ENCODE peak calls at places on chromosomes 12 and 14, in six cellular contexts. Y is K562, B is adrenal gland, U is breast epithelium, O is IMR-90, E is heart left ventricle. R is an unnamed sample. For H3K9me3, the result is how much of the 10 kb centered on the place peaks cover.

GRCh38 chr12:109292342-109292711 is 16.8 kb downstream of the FOXN4 start:
- DNase-seq in O (no peak), Y (no peak), E (no peak), B (no peak), U (no peak), R (no peak)

GRCh38 chr14:32576088-32576795 is 247.1 kb downstream of the AKAP6 start:
- DNase-seq in O (peak), U (no peak), B (peak), Y (peak), E (no peak), R (peak)

GRCh38 chr14:68521557-68521901 is 271.3 kb downstream of the ZFP36L1 start:
- DNase-seq in U (no peak), Y (no peak), E (no peak), O (no peak), B (no peak), R (no peak)

GRCh38 chr12:130687190-130687589 is 28.9 kb downstream of the RIMBP2 start:
- DNase-seq in Y (no peak), U (no peak), E (no peak), B (no peak), O (no peak), R (no peak)

GRCh38 chr12:52976574-52977071 is 27.7 kb downstream of the KRT18 start:
- DNase-seq in O (peak), Y (no peak), E (no peak), B (no peak), U (no peak), R (no peak)

GRCh38 chr12:5163661-5164060 is 120.0 kb downstream of the KCNA5 start:
- DNase-seq in U (no peak), Y (no peak), O (peak), B (no peak), E (no peak), R (no peak)

GRCh38 chr14:69107407-69108003 is 45.4 kb downstream of the DCAF5 start:
- DNase-seq in O (peak), U (no peak), B (peak), E (no peak), Y (peak), R (no peak)

GRCh38 chr12:55717397-55718007 is 1.7 kb downstream of the BLOC1S1 start:
- DNase-seq in U (no peak), E (peak), Y (peak), B (no peak), O (peak), R (peak)

GRCh38 chr12:29879606-29880308 is 96.0 kb upstream of the TMTC1 start:
- DNase-seq in Y (no peak), E (no peak), B (no peak), U (no peak), O (no peak), R (no peak)

GRCh38 chr12:1920971-1921370 is 2.5 kb upstream of the CACNA2D4 start:
- DNase-seq in Y (no peak), U (no peak), E (peak), O (no peak), B (peak), R (no peak)

GRCh38 chr12:99910342-99910741 is 74.4 kb downstream of the ANKS1B start:
- DNase-seq in B (no peak), Y (no peak), U (no peak), O (no peak), E (no peak), R (no peak)

GRCh38 chr12:127567531-127567930 is 699.4 kb upstream of the TMEM132C start:
- DNase-seq in E (no peak), Y (no peak), U (no peak), O (no peak), B (no peak), R (no peak)

GRCh38 chr12:52496590-52497071 is 3.6 kb upstream of the KRT6A start:
- DNase-seq in E (no peak), Y (no peak), O (peak), B (no peak), U (no peak), R (no peak)

GRCh38 chr14:101992708-101993107 is 28.3 kb downstream of the DYNC1H1 start:
- DNase-seq in B (no peak), Y (no peak), O (no peak), U (no peak), E (no peak), R (no peak)

GRCh38 chr12:8037046-8037663 is 4.6 kb downstream of the FOXJ2 start:
- DNase-seq in B (no peak), Y (no peak), O (no peak), U (no peak), E (no peak), R (no peak)

GRCh38 chr12:52041695-52042123 is 9.5 kb upstream of the NR4A1 start:
- DNase-seq in E (peak), B (peak), O (peak), U (peak), Y (peak), R (no peak)

GRCh38 chr12:49465132-49465531 is 73.7 kb upstream of the KCNH3 start:
- DNase-seq in B (no peak), U (no peak), Y (no peak), E (no peak), O (no peak), R (no peak)

GRCh38 chr12:56129210-56129691 is 1.2 kb downstream of the ESYT1 start:
- DNase-seq in E (peak), B (peak), O (peak), U (peak), Y (peak), R (peak)

GRCh38 chr12:130477221-130477620 is 139.5 kb downstream of the PIWIL1 start:
- DNase-seq in U (no peak), Y (no peak), B (peak), E (no peak), O (no peak), R (no peak)

GRCh38 chr12:107478881-107479280 is 206.7 kb upstream of the PWP1 start:
- DNase-seq in E (no peak), Y (no peak), U (no peak), B (no peak), O (peak), R (no peak)

GRCh38 chr12:6767301-6767591 is 1.1 kb downstream of the PTMS start:
- DNase-seq in Y (no peak), B (no peak), O (no peak), U (no peak), E (no peak), R (no peak)

GRCh38 chr14:69572634-69573135 is 2.0 kb downstream of the CCDC177 start:
- DNase-seq in E (no peak), O (no peak), Y (no peak), U (no peak), B (no peak), R (no peak)

GRCh38 chr14:28767851-28768548 is 1.4 kb downstream of the FOXG1 start:
- DNase-seq in O (no peak), B (no peak), E (no peak), Y (peak), U (no peak), R (no peak)

GRCh38 chr12:65464930-65465329 is 186.4 kb downstream of the MSRB3 start:
- DNase-seq in U (no peak), O (peak), E (no peak), Y (no peak), B (no peak), R (no peak)

GRCh38 chr12:31772186-31772585 is 43.4 kb upstream of the AMN1 start:
- DNase-seq in E (no peak), O (no peak), U (no peak), Y (no peak), B (no peak), R (no peak)

GRCh38 chr12:69834147-69834546 is 9.1 kb downstream of the MYRFL start:
- DNase-seq in Y (no peak), B (no peak), U (no peak), E (no peak), O (no peak), R (no peak)

DNA sequence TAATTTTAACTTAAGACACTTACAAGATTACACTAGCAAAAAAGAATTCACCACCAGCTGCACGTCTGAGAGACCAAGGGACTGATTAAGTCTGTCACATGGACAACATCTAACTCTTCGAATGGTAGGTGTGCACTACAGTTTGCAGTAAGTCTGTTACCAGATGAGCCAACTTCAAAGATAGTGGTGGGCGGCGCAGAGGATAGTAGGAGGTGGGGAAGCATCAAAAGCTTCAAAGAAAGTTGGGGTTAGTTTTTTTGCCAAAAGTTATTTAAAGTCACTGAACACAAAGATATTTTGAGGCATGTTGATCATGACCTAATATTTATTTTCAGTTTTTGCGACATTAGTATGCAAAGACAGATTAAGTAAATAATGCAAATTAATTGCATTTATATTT is 327.9 kb downstream of the BMP4 start:
- DNase-seq in Y (no peak), B (no peak), U (no peak), E (no peak), O (no peak), R (no peak)
- TF ChIP-seq POLR2A in Y (no peak), B (no peak), U (no peak), E (no peak), O (no peak), R (no peak)

DNA sequence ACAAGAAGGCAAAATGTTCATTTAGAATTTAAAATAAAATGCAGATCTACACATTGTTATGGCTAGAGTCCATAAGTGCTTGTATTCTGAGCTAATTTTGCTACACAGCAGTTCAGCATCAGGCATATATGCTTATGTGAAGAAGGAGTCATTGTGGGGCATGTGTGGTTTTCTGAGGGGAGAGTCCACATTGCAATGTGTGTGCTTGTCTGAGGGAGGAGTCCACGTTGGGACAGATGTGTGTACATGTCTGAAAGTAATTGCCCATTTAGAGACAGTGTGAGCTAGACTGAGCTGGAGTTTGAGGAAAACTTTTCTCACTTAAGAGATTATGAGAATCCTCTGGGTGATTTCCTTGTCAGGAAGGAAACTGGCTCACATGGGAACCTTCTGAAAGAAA is 767.9 kb downstream of the TMEM121 start:
- DNase-seq in B (no peak), E (no peak), U (no peak), Y (no peak), O (no peak), R (no peak)
- H3K9me3 ChIP-seq in B (under half), E (under half), U (under half), Y (under half), O (under half), R (under half)

GRCh38 chr12:46266869-46267617 is 1.8 kb downstream of the SLC38A1 start:
- DNase-seq in B (peak), Y (no peak), U (peak), O (peak), E (peak), R (peak)
- TF ChIP-seq POLR2A in B (no peak), Y (no peak), U (no peak), O (peak), E (no peak), R (peak)

GRCh38 chr14:26113930-26114329 is 483.9 kb downstream of the NOVA1 start:
- DNase-seq in E (no peak), U (no peak), Y (no peak), B (no peak), O (no peak), R (no peak)
- H3K9me3 ChIP-seq in E (under half), U (under half), Y (under half), B (under half), O (under half), R (under half)

DNA sequence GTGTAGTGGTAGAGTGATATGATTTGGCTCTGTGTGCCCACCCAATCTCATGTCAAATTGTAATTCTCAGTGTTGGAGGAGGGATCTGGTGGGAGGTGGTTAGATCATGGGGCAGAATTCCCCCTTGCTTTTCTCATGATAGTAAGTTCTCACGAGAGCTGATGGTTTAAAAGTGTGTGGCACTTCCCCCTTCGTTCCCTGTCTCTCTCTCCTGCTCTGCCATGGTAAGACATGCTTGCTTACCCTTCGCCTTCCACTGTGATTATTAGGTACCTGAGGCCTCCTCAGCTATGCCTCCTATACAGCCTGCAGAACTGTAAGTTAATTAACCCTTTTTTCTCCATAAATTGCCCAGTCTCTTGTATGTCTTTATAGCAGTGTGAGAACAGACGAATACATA is 115.7 kb upstream of the FUT8 start:
- DNase-seq in O (no peak), U (no peak), B (no peak), Y (no peak), E (no peak), R (no peak)
- TF ChIP-seq POLR2A in O (no peak), U (no peak), B (no peak), Y (no peak), E (no peak), R (no peak)

GRCh38 chr12:123089631-123090353 is 61.1 kb downstream of the PITPNM2 start:
- DNase-seq in U (no peak), Y (peak), E (no peak), B (no peak), O (peak), R (no peak)
- H3K9me3 ChIP-seq in U (under half), Y (under half), E (under half), B (under half), O (under half), R (under half)